ENCODE peak calls at places on chromosome 2, in eight cellular contexts. R is cardiac fibroblast; D is kidney epithelial cell; P is A549; X is ovary; H is CD4-positive, alpha-beta T cell; Y is PC-9; C is GM20000. U is an unnamed sample.

GRCh38 chr2:86821306-86821705 is 30.6 kb upstream of the CD8A start:
- DNase-seq in P (no peak), C (no peak), H (no peak), D (no peak), X (no peak), R (no peak), Y (no peak), U (no peak)

GRCh38 chr2:231765496-231765929 is 15.6 kb downstream of the PDE6D start:
- DNase-seq in D (no peak), P (no peak), H (no peak), C (peak), Y (no peak), X (no peak), R (no peak), U (no peak)

GRCh38 chr2:86584164-86584913 is 21.1 kb upstream of the CHMP3 start:
- DNase-seq in C (peak), P (no peak), X (no peak), Y (no peak), D (no peak), H (no peak), R (peak), U (no peak)

GRCh38 chr2:231200805-231201474 is 2.5 kb downstream of the ARMC9 start:
- DNase-seq in C (no peak), D (no peak), R (peak), H (no peak), Y (peak), X (no peak), P (no peak), U (no peak)

GRCh38 chr2:241777686-241778627 is 1.3 kb downstream of the GAL3ST2 start:
- DNase-seq in X (no peak), R (no peak), C (peak), Y (no peak), H (no peak), D (no peak), P (no peak), U (peak)

GRCh38 chr2:218979846-218980738 is 4.9 kb downstream of the FEV start:
- DNase-seq in H (peak), R (peak), D (no peak), C (peak), P (peak), X (peak), Y (peak), U (peak)

GRCh38 chr2:96962567-96963203 is 23.7 kb downstream of the FAM178B start:
- DNase-seq in R (no peak), Y (no peak), H (peak), D (no peak), C (no peak), X (no peak), P (no peak), U (no peak)

GRCh38 chr2:104750061-104750460 is 103.9 kb upstream of the POU3F3 start:
- DNase-seq in P (no peak), D (no peak), R (no peak), H (no peak), C (no peak), Y (no peak), X (no peak), U (no peak)

GRCh38 chr2:179429060-179429471 is 164.4 kb upstream of the SESTD1 start:
- DNase-seq in X (no peak), D (no peak), C (no peak), R (no peak), H (no peak), Y (no peak), P (no peak), U (no peak)

DNA sequence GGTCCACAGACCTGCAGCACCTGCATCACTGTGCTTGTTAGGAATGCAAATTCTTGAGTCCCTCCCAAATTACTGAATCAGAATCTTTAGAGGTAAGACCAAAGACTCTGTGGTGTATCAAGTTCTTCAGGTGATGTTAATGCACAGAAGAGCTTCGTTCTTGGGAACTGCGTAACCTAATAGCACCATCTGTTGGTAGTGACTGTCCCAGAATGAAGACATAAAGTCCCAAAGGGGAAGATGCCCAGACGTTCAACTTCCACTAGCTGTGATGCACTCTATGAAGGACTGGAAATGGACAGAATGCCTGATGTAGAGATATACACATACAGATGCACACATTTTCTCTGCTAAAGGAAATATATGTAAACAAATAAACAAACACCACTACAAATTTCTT is 576.0 kb downstream of the LRP1B start:
- DNase-seq in P (peak), X (no peak), C (peak), D (no peak), R (peak), Y (no peak), H (no peak), U (peak)
- TF ChIP-seq CTCF in P (peak), X (no peak), C (peak), D (peak), R (no peak), Y (peak), H (no peak), U (no peak)

GRCh38 chr2:124482551-124482950 is 457.5 kb downstream of the CNTNAP5 start:
- DNase-seq in C (no peak), R (no peak), H (no peak), P (no peak), Y (no peak), D (no peak), X (no peak), U (no peak)

GRCh38 chr2:124489686-124490085 is 464.6 kb downstream of the CNTNAP5 start:
- DNase-seq in R (no peak), D (no peak), H (no peak), P (no peak), X (no peak), Y (no peak), C (no peak), U (no peak)

DNA sequence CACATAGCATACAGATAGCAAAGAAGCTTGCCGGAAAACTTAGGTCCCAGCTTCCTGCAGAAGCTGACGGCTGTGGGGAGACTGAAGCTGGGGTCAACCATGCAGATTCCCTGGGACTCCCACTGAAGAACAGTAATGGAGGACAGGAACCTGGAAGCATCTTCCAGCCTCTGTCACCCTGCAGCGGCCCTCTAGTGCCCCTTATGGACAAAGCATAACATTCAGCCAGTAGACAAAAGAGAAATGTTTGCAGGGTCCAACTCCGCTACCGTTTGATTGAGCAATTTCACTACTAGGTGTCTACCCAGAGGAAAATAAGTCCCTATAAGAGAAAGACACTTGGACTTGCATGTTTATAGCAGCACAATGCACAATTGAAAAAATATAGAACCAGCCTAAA is 460.6 kb downstream of the CNTNAP5 start:
- DNase-seq in H (no peak), C (no peak), P (no peak), D (no peak), R (no peak), X (no peak), Y (no peak), U (no peak)
- TF ChIP-seq CTCF in H (no peak), C (no peak), P (no peak), D (no peak), R (peak), X (no peak), Y (no peak), U (no peak)

DNA sequence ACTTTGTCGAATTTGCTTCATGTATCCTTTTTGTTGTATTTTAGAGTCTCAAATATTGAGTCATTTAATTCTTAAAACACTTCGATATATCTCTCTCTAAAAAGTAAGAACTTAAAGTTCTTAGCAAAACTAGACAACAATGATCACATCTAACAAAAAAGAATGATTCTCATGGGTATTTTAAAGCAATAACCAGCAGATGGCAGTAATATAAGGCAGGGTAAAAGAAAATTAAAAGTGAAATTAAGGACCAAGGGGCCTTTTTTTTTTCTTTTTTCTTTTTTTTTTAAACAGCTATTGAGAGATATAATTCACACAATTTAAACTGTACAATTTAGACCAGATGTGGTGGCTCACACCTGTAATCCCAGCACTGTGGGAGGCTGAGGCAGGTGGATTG is 9.9 kb upstream of the AOX1 start:
- DNase-seq in C (peak), X (no peak), D (no peak), P (no peak), H (no peak), Y (no peak), R (peak), U (no peak)
- TF ChIP-seq CTCF in C (no peak), X (no peak), D (peak), P (peak), H (peak), Y (peak), R (peak), U (peak)

GRCh38 chr2:229752970-229753729 is 38.8 kb upstream of the DNER start:
- DNase-seq in D (no peak), H (no peak), P (no peak), X (no peak), R (no peak), C (no peak), Y (no peak), U (no peak)

DNA sequence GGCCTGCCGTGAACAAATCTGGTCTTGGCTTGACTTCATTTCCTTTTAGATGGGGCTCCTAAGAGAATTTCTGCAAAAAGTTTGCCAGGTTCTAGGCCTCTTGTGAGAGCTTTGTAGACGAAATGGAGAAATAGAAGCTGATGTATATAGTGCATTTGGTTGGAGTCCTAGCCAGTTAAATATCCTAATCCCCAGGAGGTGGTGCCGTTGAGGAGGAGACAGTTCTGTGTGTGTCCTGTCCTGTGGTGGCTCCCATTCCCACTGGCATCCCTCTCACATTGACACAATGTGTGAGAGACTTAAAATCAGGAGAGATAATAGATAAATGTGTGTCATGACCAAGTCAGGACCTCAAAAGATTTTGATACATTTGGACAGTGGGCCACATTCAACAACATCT is 34.6 kb upstream of the DNER start:
- DNase-seq in R (no peak), Y (no peak), X (no peak), D (no peak), H (no peak), C (no peak), P (no peak), U (no peak)
- TF ChIP-seq CTCF in R (no peak), Y (no peak), X (no peak), D (no peak), H (no peak), C (no peak), P (no peak), U (no peak)

U was measured in endothelial cell.